ENCODE peak calls at places on chromosome 19, in four cellular contexts. B is HCT116, P is DND-41, O is keratinocyte. N is an unnamed sample.

GRCh38 chr19:7851623-7852500 is 21.8 kb downstream of the EVI5L start:
- DNase-seq in B (no peak), O (no peak), P (no peak), N (no peak)

GRCh38 chr19:7916137-7916907 is 1.7 kb downstream of the TGFBR3L start:
- DNase-seq in O (no peak), B (no peak), P (peak; percentile 24), N (no peak)

GRCh38 chr19:2770055-2771013 is 12.7 kb downstream of the SGTA start:
- DNase-seq in B (no peak), O (no peak), P (no peak), N (no peak)

GRCh38 chr19:3844596-3844995 is 24.2 kb downstream of the ZFR2 start:
- DNase-seq in P (no peak), O (no peak), B (no peak), N (no peak)

GRCh38 chr19:4977299-4978174 is 8.6 kb downstream of the KDM4B start:
- DNase-seq in P (no peak), O (no peak), B (no peak), N (peak; percentile 68)

GRCh38 chr19:8088752-8089663 is 36.4 kb downstream of the CCL25 start:
- DNase-seq in O (no peak), B (no peak), P (no peak), N (peak; percentile 4)

GRCh38 chr19:51565583-51565982 is 5.5 kb upstream of the ZNF175 start:
- DNase-seq in B (no peak), P (no peak), O (no peak), N (no peak)

GRCh38 chr19:17332677-17333581 is 1.7 kb downstream of the ANO8 start:
- DNase-seq in B (peak; percentile 96), O (no peak), P (peak; percentile 76), N (no peak)

GRCh38 chr19:57067440-57067839 is 52.3 kb upstream of the USP29 start:
- DNase-seq in P (no peak), B (no peak), O (no peak), N (no peak)

GRCh38 chr19:35901854-35902661 is at the start of gene HCST:
- DNase-seq in P (peak; percentile 50), O (no peak), B (no peak), N (peak; percentile 53)

GRCh38 chr19:44726465-44726864 is 22.0 kb upstream of the BCL3 start:
- DNase-seq in B (no peak), P (no peak), O (no peak), N (no peak)

GRCh38 chr19:48989701-48990291 is 3.3 kb downstream of the GYS1 start:
- DNase-seq in B (no peak), P (no peak), O (no peak), N (peak; percentile 98)

GRCh38 chr19:371501-372160 is 27.0 kb upstream of the MIER2 start:
- DNase-seq in P (no peak), B (no peak), O (no peak), N (no peak)

GRCh38 chr19:43619262-43620060 is at the start of gene ZNF428:
- DNase-seq in P (peak; percentile 94), O (peak; percentile 56), B (peak; percentile 61), N (peak; percentile 85)

GRCh38 chr19:1970003-1970805 is 29.2 kb downstream of the CSNK1G2 start:
- DNase-seq in O (no peak), B (no peak), P (no peak), N (no peak)

GRCh38 chr19:15871570-15871969 is 26.3 kb downstream of the CYP4F2 start:
- DNase-seq in O (no peak), P (no peak), B (peak; percentile 54), N (no peak)

GRCh38 chr19:23762884-23763711 is 4.4 kb upstream of the ZNF681 start:
- DNase-seq in O (no peak), B (no peak), P (peak; percentile 86), N (peak; percentile 98)

GRCh38 chr19:48244289-48244688 is 11.4 kb downstream of the CARD8 start:
- DNase-seq in B (no peak), P (no peak), O (no peak), N (no peak)

GRCh38 chr19:33365676-33366075 is 7.8 kb upstream of the CEBPG start:
- DNase-seq in B (no peak), P (no peak), O (no peak), N (no peak)

DNA sequence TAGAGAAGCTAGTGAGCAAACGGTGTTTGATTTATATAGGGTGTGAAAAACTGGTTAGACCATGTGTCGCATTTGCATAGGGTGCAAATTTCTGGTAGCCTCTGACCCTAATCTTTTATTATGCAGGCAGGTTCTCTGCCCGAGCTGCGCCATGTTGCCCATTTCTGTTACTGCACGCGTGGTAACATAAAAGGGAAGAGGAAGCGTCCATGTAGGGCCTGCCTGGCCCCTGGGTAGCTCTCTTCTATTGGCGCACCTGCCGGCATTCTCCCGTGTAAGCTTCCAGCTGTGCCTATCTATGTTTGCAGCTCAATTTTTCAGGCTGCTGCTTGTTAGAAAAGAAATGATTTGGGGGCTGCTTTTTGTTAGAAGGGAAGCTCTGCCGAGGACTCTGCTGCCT is 14.0 kb upstream of the CD70 start:
- DNase-seq in B (no peak), P (no peak), O (no peak), N (no peak)
- H3K9ac ChIP-seq in B (no peak overlapping the region), P (no peak overlapping the region), O (no peak overlapping the region), N (no peak overlapping the region)

GRCh38 chr19:38655148-38655824 is 7.8 kb downstream of the ACTN4 start:
- DNase-seq in P (no peak), O (no peak), B (no peak), N (no peak)

GRCh38 chr19:38650911-38651584 is 3.6 kb downstream of the ACTN4 start:
- DNase-seq in O (no peak), P (no peak), B (no peak), N (peak; percentile 61)

GRCh38 chr19:38654478-38655079 is 7.1 kb downstream of the ACTN4 start:
- DNase-seq in O (no peak), P (no peak), B (no peak), N (no peak)

GRCh38 chr19:38650180-38650775 is 2.8 kb downstream of the ACTN4 start:
- DNase-seq in B (no peak), O (no peak), P (no peak), N (no peak)

DNA sequence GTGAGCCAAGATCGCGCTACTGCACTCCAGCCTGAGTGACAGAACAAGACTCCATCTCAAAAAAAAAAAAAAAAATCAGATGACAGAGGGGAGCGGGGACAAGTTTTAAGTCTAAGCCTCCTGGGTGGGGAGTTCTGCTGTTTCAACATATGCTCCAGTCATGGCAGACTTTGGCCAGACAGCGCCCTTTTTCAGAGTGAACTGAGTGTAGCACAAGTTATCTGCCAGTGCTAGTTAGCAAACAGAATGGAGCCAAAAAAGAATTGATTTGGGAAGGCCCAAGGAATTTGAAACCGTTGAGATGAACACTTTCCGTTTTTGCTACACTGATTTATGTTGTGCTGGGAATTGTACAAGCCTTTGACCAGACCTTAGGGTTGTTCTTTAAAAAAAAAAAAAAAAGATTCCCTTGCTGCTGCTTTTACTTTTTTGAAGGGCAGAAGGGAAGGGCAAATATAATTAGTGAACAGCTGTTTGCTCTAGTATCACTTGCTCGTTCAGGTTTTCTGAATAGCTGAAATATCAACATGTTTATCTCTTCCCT is 5.7 kb downstream of the ACTN4 start:
- DNase-seq in B (no peak), P (no peak), O (no peak), N (no peak)
- H3K9ac ChIP-seq in B (peak overlapping the region; percentile 100), P (no peak overlapping the region), O (peak overlapping the region; percentile 99), N (no peak overlapping the region)

DNA sequence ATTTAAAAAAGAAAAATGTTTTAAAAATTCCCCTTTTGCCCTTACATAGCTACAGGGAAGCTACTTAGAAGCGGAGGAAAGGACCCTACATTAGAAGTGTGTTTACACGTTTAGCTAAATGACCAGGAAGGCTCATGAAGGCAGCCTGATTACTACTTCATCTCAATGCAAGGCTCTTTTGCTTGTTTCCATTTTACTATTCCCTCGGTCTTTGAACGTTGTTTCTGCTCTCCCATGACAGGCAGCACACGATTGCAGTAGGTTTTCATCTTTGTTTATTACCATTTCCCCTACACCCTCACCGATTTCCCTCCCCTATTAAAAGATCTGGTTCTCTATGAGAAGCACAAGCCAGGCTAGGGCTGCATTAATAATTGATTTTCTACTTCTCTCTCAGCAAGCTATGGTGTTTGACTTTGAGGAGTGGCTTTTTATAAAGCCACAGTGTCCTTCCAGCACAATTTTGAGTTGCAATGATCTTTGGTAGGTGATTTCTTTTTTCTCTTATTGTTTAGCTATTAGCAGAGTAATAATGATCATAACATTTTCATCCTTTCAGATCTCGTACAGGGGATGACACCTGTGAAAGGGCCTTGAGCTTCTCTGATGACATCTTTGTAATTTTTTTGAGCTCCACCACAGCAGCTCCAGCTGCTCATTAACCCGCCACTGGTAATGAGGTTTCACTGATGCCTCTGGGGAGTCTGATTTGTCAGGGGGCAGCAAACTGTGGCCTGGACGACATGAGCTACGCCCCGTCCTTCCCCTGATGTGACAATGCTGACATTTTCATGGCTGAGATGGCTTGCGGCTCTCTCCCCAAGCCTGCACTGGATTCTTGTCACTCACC is 670.3 kb downstream of the UQCRFS1 start:
- DNase-seq in O (no peak), P (no peak), B (no peak), N (no peak)
- H3K9ac ChIP-seq in O (no peak overlapping the region), P (no peak overlapping the region), B (no peak overlapping the region), N (no peak overlapping the region)

GRCh38 chr19:55451522-55452380 is 8.7 kb upstream of the SHISA7 start:
- DNase-seq in P (peak; percentile 51), O (no peak), B (no peak), N (no peak)
- H3K9ac ChIP-seq in P (peak overlapping the region; percentile 49), O (no peak overlapping the region), B (no peak overlapping the region), N (no peak overlapping the region)

GRCh38 chr19:41376241-41376997 is at the start of gene TMEM91:
- DNase-seq in B (no peak), P (no peak), O (no peak), N (no peak)
- H3K9ac ChIP-seq in B (no peak within 1 kb of the TSS), P (no peak within 1 kb of the TSS), O (peak within 1 kb of the TSS; percentile 79), N (peak within 1 kb of the TSS; percentile 62)